ENCODE peak calls at places on chromosome 3, in five cellular contexts. Q is DMS79 treated with DMSO at 0.1 percent for 48 hours, F is ovary, K is T-helper 17 cell, I is Calu3. G is an unnamed sample.

GRCh38 chr3:194306109-194306686 is 44.9 kb downstream of the CPN2 start:
- DNase-seq in Q (peak; percentile 82), F (peak; percentile 24), K (peak; percentile 29), I (no peak), G (peak; percentile 58)

GRCh38 chr3:71428841-71429609 is 154.5 kb downstream of the FOXP1 start:
- DNase-seq in Q (peak; percentile 59), F (no peak), K (no peak), I (peak; percentile 32), G (peak; percentile 52)

GRCh38 chr3:159322322-159322939 is 520.6 kb downstream of the MFSD1 start:
- DNase-seq in Q (no peak), F (no peak), K (no peak), I (no peak), G (no peak)

GRCh38 chr3:46931631-46932441 is 44.7 kb downstream of the CCDC12 start:
- DNase-seq in Q (peak; percentile 59), F (peak; percentile 58), K (no peak), I (peak; percentile 55), G (peak; percentile 53)

GRCh38 chr3:8560608-8561007 is 59.0 kb downstream of the LMCD1 start:
- DNase-seq in Q (no peak), F (peak; percentile 36), K (no peak), I (no peak), G (peak; percentile 35)

GRCh38 chr3:197555281-197556261 is at the start of gene BDH1:
- DNase-seq in Q (peak; percentile 66), F (peak; percentile 63), K (peak; percentile 41), I (peak; percentile 72), G (no peak)

GRCh38 chr3:172305552-172305951 is 142.7 kb downstream of the GHSR start:
- DNase-seq in Q (no peak), F (no peak), K (no peak), I (peak; percentile 66), G (no peak)

GRCh38 chr3:126014252-126014651 is 45.3 kb downstream of the ROPN1B start:
- DNase-seq in Q (no peak), F (no peak), K (no peak), I (no peak), G (no peak)

GRCh38 chr3:66572938-66573710 is 72.3 kb upstream of the LRIG1 start:
- DNase-seq in Q (peak; percentile 9), F (no peak), K (no peak), I (peak; percentile 9), G (no peak)

GRCh38 chr3:47772047-47772446 is 9.6 kb downstream of the SMARCC1 start:
- DNase-seq in Q (no peak), F (no peak), K (no peak), I (no peak), G (no peak)

GRCh38 chr3:107660316-107660976 is 137.7 kb downstream of the BBX start:
- DNase-seq in Q (peak; percentile 20), F (no peak), K (no peak), I (no peak), G (no peak)